ENCODE peak calls at places on chromosomes 7 and 10, in five cellular contexts. A is IMR-90, M is H1, E is neuronal stem cell, T is mesenchymal stem cell. U is an unnamed sample.
A peak's percentile ranks its signal among the peaks of the same experiment; 100 is the strongest.

GRCh38 chr7:155509725-155510551 is 36.4 kb downstream of the CNPY1 start:
- DNase-seq in T (no peak), M (peak; percentile 84), E (no peak), A (no peak), U (no peak)

GRCh38 chr10:50846753-50847152 is 38.7 kb downstream of the A1CF start:
- DNase-seq in T (no peak), E (no peak), A (peak; percentile 6), M (no peak), U (no peak)

GRCh38 chr10:49334993-49335972 is 36.3 kb downstream of the C10orf71 start:
- DNase-seq in E (no peak), M (no peak), A (no peak), T (no peak), U (no peak)

GRCh38 chr7:127892488-127893314 is 138.5 kb downstream of the LRRC4 start:
- DNase-seq in A (peak; percentile 71), M (no peak), T (no peak), E (no peak), U (no peak)

GRCh38 chr7:30450123-30450982 is 28.2 kb downstream of the NOD1 start:
- DNase-seq in A (no peak), E (no peak), T (no peak), M (no peak), U (no peak)

GRCh38 chr7:104207348-104207730 is 474 bp downstream of the ORC5 start:
- DNase-seq in A (peak; percentile 12), M (no peak), T (peak; percentile 44), E (no peak), U (no peak)

GRCh38 chr10:80894339-80894791 is 356.7 kb downstream of the SH2D4B start:
- DNase-seq in A (no peak), M (no peak), E (no peak), T (no peak), U (no peak)

GRCh38 chr10:119762805-119763798 is 37.3 kb downstream of the INPP5F start:
- DNase-seq in E (no peak), T (no peak), M (no peak), A (peak; percentile 70), U (no peak)

GRCh38 chr10:28942012-28942411 is 264.7 kb downstream of the BAMBI start:
- DNase-seq in T (no peak), E (no peak), A (no peak), M (no peak), U (no peak)

GRCh38 chr10:47024399-47025252 is 113.4 kb downstream of the PTPN20 start:
- DNase-seq in M (peak; percentile 85), T (peak; percentile 16), A (peak; percentile 62), E (peak; percentile 38), U (peak; percentile 74)

GRCh38 chr7:111092406-111093160 is 1.7 kb downstream of the LRRN3 start:
- DNase-seq in T (no peak), M (no peak), E (no peak), A (no peak), U (no peak)

GRCh38 chr7:155809332-155809946 is 2.8 kb downstream of the SHH start:
- DNase-seq in E (no peak), A (no peak), T (no peak), M (no peak), U (no peak)

GRCh38 chr10:1406976-1407945 is 330.1 kb downstream of the ADARB2 start:
- DNase-seq in T (no peak), A (no peak), E (no peak), M (no peak), U (no peak)

GRCh38 chr7:55254596-55255500 is 110.3 kb upstream of the LANCL2 start:
- DNase-seq in A (peak; percentile 67), T (peak; percentile 74), E (peak; percentile 84), M (peak; percentile 98), U (peak; percentile 83)

GRCh38 chr7:95180-95862 is 97.0 kb upstream of the FAM20C start:
- DNase-seq in T (no peak), A (peak; percentile 77), M (no peak), E (no peak), U (peak; percentile 66)

GRCh38 chr10:110363572-110364411 is 59.1 kb upstream of the SMNDC1 start:
- DNase-seq in E (no peak), A (no peak), M (no peak), T (no peak), U (no peak)

GRCh38 chr7:15628876-15629275 is 57.6 kb downstream of the MEOX2 start:
- DNase-seq in M (no peak), T (no peak), E (no peak), A (peak; percentile 3), U (no peak)

GRCh38 chr7:43058271-43059066 is 54.0 kb upstream of the HECW1 start:
- DNase-seq in E (no peak), M (no peak), A (no peak), T (no peak), U (no peak)

GRCh38 chr10:127485153-127485857 is 63.8 kb upstream of the NPS start:
- DNase-seq in A (peak; percentile 73), E (no peak), M (peak; percentile 37), T (peak; percentile 8), U (peak; percentile 14)

DNA sequence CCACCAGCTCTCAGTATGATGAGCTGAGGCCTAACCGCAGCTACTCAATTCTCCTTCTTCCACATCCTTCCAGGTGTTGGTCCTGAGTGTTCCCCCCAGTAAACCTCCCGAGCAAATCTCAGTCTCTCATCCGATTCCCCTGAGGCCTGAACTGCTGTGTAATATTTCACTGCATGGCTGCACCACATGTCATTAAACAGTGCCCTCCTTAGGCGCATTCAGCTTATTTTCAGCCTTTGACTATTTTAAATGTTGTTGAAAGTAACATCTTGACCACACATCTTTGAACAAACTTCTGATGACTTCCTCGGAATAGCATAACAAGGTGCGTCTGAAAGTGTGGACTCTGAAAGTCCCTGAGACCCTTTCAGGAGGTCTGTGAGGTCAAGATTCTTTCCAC is 62.8 kb upstream of the NPS start:
- DNase-seq in E (no peak), M (no peak), T (no peak), A (no peak), U (no peak)
- H3K4me2 ChIP-seq in E (no peak overlapping the region), M (no peak overlapping the region), T (no peak overlapping the region), A (no peak overlapping the region), U (no peak overlapping the region)

DNA sequence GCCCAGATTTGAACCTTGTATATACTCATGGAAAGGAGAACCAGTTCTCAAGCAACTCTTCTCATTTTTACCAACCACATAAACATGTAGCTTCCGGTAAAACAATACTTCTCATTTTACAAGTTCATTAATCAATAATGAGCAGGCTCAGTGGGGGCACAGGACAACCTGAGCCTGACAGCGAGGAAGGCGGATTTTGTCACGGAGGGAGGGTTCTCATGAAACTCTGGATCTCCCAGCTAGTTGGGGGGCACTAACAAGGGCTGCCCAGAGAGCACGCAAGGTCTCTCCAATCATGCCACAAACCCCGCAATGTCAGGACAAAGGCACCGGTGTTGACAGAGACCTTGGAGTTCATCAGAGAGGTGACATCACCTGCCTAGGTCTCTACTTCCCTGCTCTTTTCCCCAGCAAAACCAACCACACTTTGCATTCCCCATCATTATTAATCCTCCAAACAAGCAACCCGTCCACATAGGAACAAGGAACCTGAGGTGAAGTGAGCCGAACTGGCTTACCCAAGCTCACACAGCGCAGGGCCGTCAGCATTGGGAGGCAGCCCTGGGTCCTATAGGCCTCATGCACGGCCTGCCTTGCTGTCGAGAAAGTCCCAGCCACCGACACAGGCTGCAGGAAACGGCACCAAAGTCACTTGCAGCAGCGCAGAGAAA is 192.1 kb upstream of the KLF14 start:
- DNase-seq in E (no peak), T (no peak), M (no peak), A (no peak), U (no peak)
- H4K91ac ChIP-seq in E (no peak overlapping the region), T (no peak overlapping the region), M (no peak overlapping the region), A (peak overlapping the region; percentile 21), U (no peak overlapping the region)

GRCh38 chr10:78035437-78035836 is 1.8 kb downstream of the RPS24 start:
- DNase-seq in M (no peak), E (no peak), T (no peak), A (no peak), U (no peak)

GRCh38 chr10:78035933-78036583 is 2.4 kb downstream of the RPS24 start:
- DNase-seq in A (no peak), T (peak; percentile 36), E (no peak), M (no peak), U (no peak)

GRCh38 chr10:78038791-78039547 is 5.3 kb downstream of the RPS24 start:
- DNase-seq in T (no peak), M (no peak), E (no peak), A (no peak), U (no peak)

GRCh38 chr10:78039743-78040142 is 6.1 kb downstream of the RPS24 start:
- DNase-seq in T (no peak), M (no peak), E (no peak), A (no peak), U (no peak)

GRCh38 chr10:78038105-78038504 is 4.4 kb downstream of the RPS24 start:
- DNase-seq in T (peak; percentile 47), M (no peak), A (peak; percentile 54), E (no peak), U (no peak)
- H3K4me3 ChIP-seq in T (no peak overlapping the region), M (no peak overlapping the region), A (no peak overlapping the region), E (no peak overlapping the region), U (no peak overlapping the region)

DNA sequence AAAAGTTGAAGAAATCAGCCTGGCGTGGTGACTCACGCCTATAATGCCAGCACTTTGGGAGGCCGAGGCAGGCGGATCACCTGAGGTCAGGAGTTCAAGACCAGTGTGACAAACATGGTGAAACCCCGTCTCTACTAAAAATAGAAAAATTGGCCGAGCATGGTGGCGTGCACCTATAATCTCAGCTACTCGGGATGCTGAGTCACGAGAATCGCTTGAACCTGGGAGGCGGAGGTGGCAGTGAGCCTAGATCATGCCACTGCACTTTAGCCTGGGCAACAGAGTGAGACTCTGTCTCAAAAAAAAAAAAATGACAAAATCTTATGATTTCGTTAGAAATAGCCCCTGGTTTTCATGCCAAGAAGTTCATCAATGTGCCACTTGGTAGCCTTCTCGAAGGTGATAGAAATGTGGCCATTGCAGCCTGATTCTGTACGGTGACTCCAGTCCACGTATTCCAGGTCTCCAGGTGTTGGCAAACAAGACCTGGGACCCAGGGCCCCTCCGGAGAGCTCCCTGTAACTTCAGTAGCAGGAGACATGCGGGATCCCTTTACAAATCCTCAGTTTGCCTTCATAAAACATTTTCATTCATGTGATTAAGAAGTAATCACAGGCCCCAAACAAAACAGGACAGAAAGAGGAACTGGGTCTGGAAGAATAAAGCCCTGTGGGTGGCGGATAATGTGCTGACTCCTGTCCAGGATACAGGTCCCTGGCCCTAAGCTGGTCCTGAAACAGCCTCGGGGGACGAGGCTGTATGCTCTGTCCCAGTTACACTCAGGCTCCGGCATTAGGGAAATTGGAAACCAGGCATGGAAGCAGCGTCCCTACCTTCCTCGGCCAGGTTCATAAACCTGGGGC is 207.3 kb upstream of the SH2B2 start:
- DNase-seq in M (no peak), E (no peak), A (no peak), T (no peak), U (peak; percentile 50)
- H3K4me2 ChIP-seq in M (peak overlapping the region; percentile 38), E (no peak overlapping the region), A (no peak overlapping the region), T (no peak overlapping the region), U (no peak overlapping the region)

GRCh38 chr7:5613607-5614006 is 167.9 kb downstream of the RNF216 start:
- DNase-seq in E (no peak), T (no peak), A (no peak), M (no peak), U (no peak)
- H4K91ac ChIP-seq in E (peak overlapping the region; percentile 65), T (peak overlapping the region; percentile 69), A (no peak overlapping the region), M (no peak overlapping the region), U (no peak overlapping the region)